ENCODE peak calls at places on chromosomes 3 and 15, in four cellular contexts. S is upper lobe of right lung, F is lower lobe of right lung, M is fibroblast of the aortic adventitia. J is an unnamed sample.

GRCh38 chr3:172233474-172234277 is 194.3 kb downstream of the FNDC3B start:
- DNase-seq in S (no peak), F (no peak), M (no peak), J (no peak)

GRCh38 chr3:9837701-9838582 is 5.9 kb downstream of the RPUSD3 start:
- DNase-seq in S (no peak), F (no peak), M (no peak), J (no peak)

GRCh38 chr3:26932752-26933151 is 310.2 kb downstream of the LRRC3B start:
- DNase-seq in S (no peak), F (no peak), M (no peak), J (no peak)

GRCh38 chr3:121552379-121552778 is 6.6 kb upstream of the POLQ start:
- DNase-seq in S (no peak), F (no peak), M (no peak), J (no peak)

GRCh38 chr3:97979610-97980009 is 7.4 kb upstream of the RIOX2 start:
- DNase-seq in S (no peak), F (no peak), M (no peak), J (no peak)

GRCh38 chr15:62889734-62890505 is 152.6 kb upstream of the TPM1 start:
- DNase-seq in S (no peak), F (no peak), M (peak), J (peak)

GRCh38 chr15:82570721-82571519 is 30.7 kb upstream of the RPS17 start:
- DNase-seq in S (no peak), F (no peak), M (peak), J (no peak)

GRCh38 chr3:151087648-151088047 is 2.2 kb downstream of the MED12L start:
- DNase-seq in S (no peak), F (no peak), M (no peak), J (no peak)

GRCh38 chr15:45179221-45179985 is 8.4 kb downstream of the SHF start:
- DNase-seq in S (peak), F (peak), M (no peak), J (no peak)

GRCh38 chr3:126315083-126315658 is 42.0 kb downstream of the KLF15 start:
- DNase-seq in S (no peak), F (no peak), M (no peak), J (no peak)

GRCh38 chr3:33578325-33579180 is 138.3 kb upstream of the UBP1 start:
- DNase-seq in S (no peak), F (no peak), M (peak), J (no peak)

GRCh38 chr3:126261037-126261436 is 80.7 kb upstream of the ALDH1L1 start:
- DNase-seq in S (peak), F (no peak), M (peak), J (peak)

GRCh38 chr15:75455982-75456531 is 4.6 kb upstream of the SIN3A start:
- DNase-seq in S (peak), F (peak), M (peak), J (peak)

GRCh38 chr3:64266065-64266874 is 41.0 kb upstream of the PRICKLE2 start:
- DNase-seq in S (no peak), F (no peak), M (peak), J (peak)

GRCh38 chr3:144244662-144245061 is 273.0 kb downstream of the DIPK2A start:
- DNase-seq in S (no peak), F (no peak), M (no peak), J (no peak)

GRCh38 chr15:47717036-47717611 is at the start of gene SEMA6D:
- DNase-seq in S (peak), F (peak), M (peak), J (peak)

GRCh38 chr3:129018751-129019150 is 17.6 kb downstream of the EFCC1 start:
- DNase-seq in S (no peak), F (no peak), M (no peak), J (no peak)

GRCh38 chr3:124698030-124698770 is 32.1 kb upstream of the UMPS start:
- DNase-seq in S (no peak), F (no peak), M (no peak), J (no peak)

GRCh38 chr15:29900237-29901189 is 78.2 kb upstream of the TJP1 start:
- DNase-seq in S (no peak), F (no peak), M (no peak), J (no peak)

DNA sequence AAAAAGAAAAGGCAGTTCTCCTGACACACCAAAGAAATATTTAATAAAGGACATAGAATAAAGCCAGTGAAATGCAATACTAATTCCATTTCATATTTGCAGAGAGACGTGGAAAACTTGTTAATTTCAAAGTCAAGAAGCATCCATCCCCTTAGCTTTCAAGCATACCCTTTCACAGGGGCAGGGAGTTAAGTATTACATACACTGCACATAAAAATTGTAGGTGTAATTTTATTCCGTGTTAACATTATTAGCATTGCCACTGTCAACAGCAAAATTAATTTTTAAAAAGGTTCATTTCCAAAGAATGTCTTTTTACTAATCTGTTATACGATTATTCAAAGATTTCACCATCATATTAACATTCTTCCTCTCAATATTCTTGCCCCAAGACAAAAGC is 518.0 kb downstream of the MECOM start:
- DNase-seq in S (no peak), F (no peak), M (peak), J (no peak)
- H3K4me3 ChIP-seq in S (peak), F (peak), M (peak), J (no peak)

DNA sequence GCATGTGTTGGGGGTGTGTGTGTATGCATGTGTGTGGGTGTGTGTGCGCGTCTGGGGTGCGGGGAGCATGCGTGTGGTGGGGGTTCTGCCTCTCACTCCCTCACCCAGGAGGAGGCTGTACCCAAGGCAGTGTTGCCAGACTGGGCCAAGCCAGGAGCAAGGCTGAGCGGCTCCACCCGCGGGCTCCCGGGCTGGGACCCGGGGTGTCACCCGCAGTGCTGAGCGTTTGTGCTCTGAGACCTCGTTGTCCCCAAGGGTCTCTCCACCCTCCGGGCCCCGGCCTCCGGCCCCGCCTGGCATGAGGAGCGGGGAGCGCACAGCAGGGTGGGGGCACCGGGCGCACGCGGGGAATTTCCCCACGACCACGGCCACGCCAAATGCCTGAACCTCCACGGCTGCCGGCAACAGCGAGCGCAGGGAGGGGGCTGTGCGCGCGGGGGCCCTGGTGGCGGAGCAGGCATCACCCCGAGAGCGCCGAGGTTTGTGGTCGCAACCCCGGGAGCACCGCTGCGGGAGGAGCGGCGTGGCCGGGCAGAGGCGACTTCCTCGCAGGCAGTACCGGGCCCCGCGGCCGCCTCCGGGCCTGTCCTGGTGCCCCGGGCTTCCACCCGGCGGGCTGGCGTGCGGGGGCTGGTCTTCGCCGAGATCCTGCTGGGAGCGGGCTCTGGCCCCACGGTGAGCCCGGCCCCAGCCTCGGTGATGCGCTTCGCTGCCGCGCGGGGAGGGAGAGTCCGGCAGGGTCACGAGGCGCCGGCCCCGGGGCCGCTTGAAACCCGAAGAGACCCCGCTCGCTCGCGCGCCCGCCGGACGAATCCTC is 7.4 kb upstream of the OCA2 start:
- DNase-seq in S (peak), F (peak), M (no peak), J (no peak)
- H3K4me3 ChIP-seq in S (peak), F (peak), M (peak), J (peak)

GRCh38 chr3:133750201-133750748 is 4.1 kb downstream of the TF start:
- DNase-seq in S (no peak), F (no peak), M (no peak), J (no peak)
- H3K4me3 ChIP-seq in S (no peak), F (no peak), M (no peak), J (no peak)

GRCh38 chr15:41961803-41962202 is 10.6 kb downstream of the EHD4 start:
- DNase-seq in S (no peak), F (no peak), M (no peak), J (no peak)

GRCh38 chr15:41965441-41966413 is 6.6 kb downstream of the EHD4 start:
- DNase-seq in S (no peak), F (no peak), M (no peak), J (peak)

GRCh38 chr15:41958002-41958420 is 14.3 kb downstream of the EHD4 start:
- DNase-seq in S (no peak), F (no peak), M (no peak), J (no peak)

GRCh38 chr15:41957021-41957897 is 15.1 kb downstream of the EHD4 start:
- DNase-seq in S (no peak), F (no peak), M (no peak), J (no peak)

DNA sequence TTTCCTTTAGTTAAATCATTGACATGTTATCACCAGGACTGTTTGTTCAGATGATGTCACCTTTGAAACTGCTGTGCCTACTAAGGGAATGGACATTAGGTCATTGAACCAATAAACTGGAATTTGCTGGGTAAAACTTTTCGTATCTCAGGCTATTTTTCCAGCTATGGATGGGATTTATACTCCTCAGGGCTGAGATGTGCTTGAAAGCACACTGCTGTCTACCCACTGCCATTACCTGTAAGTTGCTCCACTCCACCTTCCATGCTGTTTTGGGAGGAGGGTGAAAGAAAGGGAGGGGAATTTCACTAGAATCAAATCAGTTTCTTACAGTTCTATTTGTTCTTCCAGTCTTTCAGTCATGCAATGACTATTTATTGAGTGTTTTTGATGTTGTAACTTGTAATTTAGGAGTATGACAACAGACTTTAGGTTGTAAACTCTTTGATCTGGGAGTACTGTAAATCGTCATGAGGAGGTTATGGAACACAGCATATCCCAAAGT is 11.3 kb downstream of the EHD4 start:
- DNase-seq in S (no peak), F (no peak), M (no peak), J (no peak)
- H3K4me3 ChIP-seq in S (no peak), F (no peak), M (no peak), J (no peak)

GRCh38 chr3:53495091-53495517 is 693 bp downstream of the CACNA1D start:
- DNase-seq in S (no peak), F (no peak), M (no peak), J (no peak)
- H3K4me3 ChIP-seq in S (peak), F (peak), M (peak), J (no peak)

DNA sequence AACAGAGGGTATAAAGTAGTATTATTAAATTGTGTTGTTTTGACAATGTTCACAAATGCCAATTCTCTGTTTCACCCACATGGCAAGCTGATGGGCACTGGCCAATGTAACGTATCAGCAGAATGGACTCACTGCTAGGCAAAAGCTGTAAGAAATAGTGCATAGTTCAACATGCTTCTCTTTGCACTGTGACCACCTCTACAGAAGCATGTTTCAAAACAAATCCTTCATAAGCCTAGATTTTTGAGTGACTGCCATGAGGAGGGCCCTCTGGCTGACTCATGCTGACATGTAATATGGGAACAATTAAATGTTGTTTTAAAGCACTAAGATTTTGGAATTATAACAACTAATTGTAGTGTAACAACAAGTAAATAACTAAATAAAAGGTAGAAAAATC is 3.2 kb downstream of the GBE1 start:
- DNase-seq in S (no peak), F (no peak), M (peak), J (peak)
- H3K4me3 ChIP-seq in S (no peak), F (no peak), M (no peak), J (no peak)

GRCh38 chr3:69542265-69543079 is 156.6 kb upstream of the FRMD4B start:
- DNase-seq in S (peak), F (peak), M (no peak), J (peak)
- H3K4me3 ChIP-seq in S (peak), F (peak), M (peak), J (peak)